ENCODE peak calls at places on chromosome 2, in five cellular contexts. H is foreskin fibroblast; R is CD8-positive, alpha-beta T cell; M is heart left ventricle; Z is kidney. V is an unnamed sample.

GRCh38 chr2:170820647-170821630 is 4.3 kb downstream of the GAD1 start:
- DNase-seq in R (no peak), Z (no peak), H (no peak), M (no peak), V (no peak)

GRCh38 chr2:14492920-14493503 is 139.5 kb upstream of the LRATD1 start:
- DNase-seq in M (no peak), Z (no peak), R (no peak), H (peak), V (peak)

GRCh38 chr2:102261467-102261866 is 49.9 kb upstream of the IL1RL1 start:
- DNase-seq in Z (no peak), M (no peak), H (no peak), R (no peak), V (no peak)

GRCh38 chr2:127096718-127097470 is 10.1 kb downstream of the BIN1 start:
- DNase-seq in Z (peak), R (no peak), H (no peak), M (no peak), V (no peak)

GRCh38 chr2:200466703-200467418 is 43.0 kb downstream of the KCTD18 start:
- DNase-seq in Z (no peak), R (peak), H (peak), M (no peak), V (no peak)

GRCh38 chr2:84454581-84454980 is 4.5 kb downstream of the SUCLG1 start:
- DNase-seq in M (no peak), H (no peak), R (no peak), Z (no peak), V (no peak)

GRCh38 chr2:117760916-117761315 is 53.6 kb upstream of the DDX18 start:
- DNase-seq in H (peak), R (no peak), Z (no peak), M (no peak), V (no peak)

GRCh38 chr2:41907716-41908328 is 140.0 kb upstream of the PKDCC start:
- DNase-seq in Z (no peak), H (peak), R (no peak), M (no peak), V (no peak)

GRCh38 chr2:132815522-132815921 is 145.5 kb upstream of the LYPD1 start:
- DNase-seq in Z (no peak), M (no peak), H (peak), R (no peak), V (peak)

DNA sequence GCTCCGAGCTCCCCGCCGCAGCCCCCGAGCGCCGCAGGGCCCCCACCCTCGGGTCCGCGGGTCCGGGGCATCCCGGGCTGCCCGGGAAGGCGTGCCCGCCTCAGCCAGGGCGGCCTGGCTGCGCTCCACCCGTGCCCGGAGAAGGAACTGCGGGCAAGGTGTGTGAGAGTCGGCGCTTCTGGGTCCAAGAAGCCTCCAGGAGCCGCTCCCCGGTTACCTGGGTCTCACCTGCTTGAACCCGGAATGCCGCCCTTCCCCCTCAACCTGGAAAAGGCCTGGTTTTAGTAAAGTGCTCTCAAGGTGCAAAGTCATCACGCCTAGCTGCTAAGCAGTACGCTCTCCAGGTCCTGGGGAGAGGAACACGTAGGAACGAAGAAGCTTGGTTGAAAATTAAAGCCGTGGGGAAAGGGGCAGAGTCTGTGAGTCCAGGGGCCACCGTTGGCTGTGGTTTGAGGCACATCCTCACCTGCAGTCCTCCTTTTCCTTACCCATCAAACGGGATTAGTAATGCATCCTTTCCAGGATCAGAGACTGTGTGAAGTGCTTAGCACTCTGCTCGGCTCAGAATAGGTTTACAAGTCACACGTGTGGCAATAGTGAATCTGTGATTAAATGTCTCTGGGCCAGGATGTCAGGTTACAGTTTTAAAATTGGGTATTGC is 1.2 kb downstream of the ASAP2 start:
- DNase-seq in Z (no peak), R (no peak), M (no peak), H (no peak), V (no peak)
- H3K4me3 ChIP-seq in Z (peak), R (no peak), M (peak), H (peak), V (peak)

GRCh38 chr2:190572251-190572650 is 37.7 kb upstream of the NEMP2 start:
- DNase-seq in Z (no peak), H (no peak), M (no peak), R (no peak), V (no peak)
- H3K4me3 ChIP-seq in Z (no peak), H (no peak), M (no peak), R (no peak), V (no peak)

GRCh38 chr2:135637456-135638087 is 104.1 kb upstream of the UBXN4 start:
- DNase-seq in M (no peak), H (no peak), Z (no peak), R (no peak), V (no peak)
- H3K4me3 ChIP-seq in M (no peak), H (no peak), Z (no peak), R (no peak), V (no peak)

GRCh38 chr2:5035134-5035533 is 657.0 kb upstream of the SOX11 start:
- DNase-seq in M (no peak), R (no peak), Z (no peak), H (no peak), V (no peak)
- H3K4me3 ChIP-seq in M (no peak), R (no peak), Z (no peak), H (no peak), V (no peak)

DNA sequence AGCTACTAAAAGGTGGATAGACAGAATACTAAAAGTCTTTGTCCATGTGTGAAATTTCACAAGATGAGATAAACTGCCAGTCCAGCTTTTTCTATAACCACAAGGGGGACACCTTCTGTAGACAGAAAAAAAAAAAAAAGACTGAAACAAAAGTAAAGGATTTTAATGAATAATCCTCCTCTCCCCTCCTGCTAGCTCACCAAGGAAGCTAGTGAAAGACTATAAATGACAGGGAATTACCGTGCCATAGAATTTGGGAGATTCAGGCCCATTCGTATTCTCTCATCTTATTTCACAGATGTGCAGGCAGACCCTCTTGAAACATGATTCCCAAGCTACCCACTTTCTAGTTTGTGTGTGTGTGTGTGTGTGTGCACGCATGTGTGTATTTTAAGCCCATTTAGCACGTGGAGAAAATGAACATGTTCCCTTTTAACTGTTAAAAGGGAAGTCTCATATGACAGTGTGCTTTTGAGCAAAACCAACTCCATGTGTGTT is 36.3 kb upstream of the SLC8A1 start:
- DNase-seq in Z (no peak), H (peak), R (no peak), M (no peak), V (no peak)
- H3K4me3 ChIP-seq in Z (peak), H (peak), R (no peak), M (no peak), V (no peak)

DNA sequence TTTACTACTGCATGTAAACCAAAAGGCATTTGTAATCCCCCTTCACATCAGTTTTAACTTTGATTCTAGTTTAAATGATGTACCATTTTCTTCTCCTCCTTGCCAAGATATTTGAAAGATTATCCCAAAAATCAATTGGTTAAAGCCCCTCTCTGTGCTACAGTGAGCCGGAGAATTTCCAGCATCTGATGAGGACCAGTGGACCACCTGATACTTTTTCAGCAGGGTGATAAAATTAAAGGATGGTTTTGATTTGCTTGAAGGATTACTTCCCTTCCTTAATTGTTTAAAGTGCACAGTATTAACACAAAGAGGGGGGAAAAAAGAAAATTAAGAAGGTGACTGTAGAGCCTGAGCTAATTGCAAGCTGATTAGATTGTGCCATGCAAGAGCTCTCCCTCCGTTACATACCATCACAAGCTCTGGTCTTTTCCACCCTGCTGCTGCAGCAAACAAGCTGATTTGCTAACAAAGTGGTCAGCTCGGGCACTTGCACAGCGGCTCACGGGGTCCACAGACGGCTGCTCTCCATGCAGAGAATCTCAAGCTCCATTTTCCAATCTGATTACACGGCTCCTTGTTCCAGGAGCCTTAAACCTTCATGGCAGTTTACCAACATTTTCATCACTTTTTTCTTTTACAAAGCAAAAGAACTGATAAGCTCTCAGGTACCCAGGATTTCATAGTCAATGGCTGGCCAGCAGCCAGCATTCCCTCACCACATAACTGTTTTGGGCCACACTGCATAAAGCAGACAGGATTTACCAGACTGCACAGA is 22.1 kb downstream of the FIGN start:
- DNase-seq in H (no peak), Z (no peak), R (no peak), M (no peak), V (no peak)
- H3K4me3 ChIP-seq in H (no peak), Z (no peak), R (no peak), M (no peak), V (no peak)

GRCh38 chr2:189444322-189444721 is 3.0 kb downstream of the WDR75 start:
- DNase-seq in M (no peak), Z (no peak), H (peak), R (no peak), V (no peak)

GRCh38 chr2:189440644-189440946 is 679 bp upstream of the WDR75 start:
- DNase-seq in Z (peak), H (no peak), M (no peak), R (no peak), V (no peak)

GRCh38 chr2:189440947-189441708 is at the start of gene WDR75:
- DNase-seq in R (peak), M (peak), Z (peak), H (peak), V (peak)

GRCh38 chr2:189441709-189442074 is 418 bp downstream of the WDR75 start:
- DNase-seq in H (no peak), Z (no peak), M (no peak), R (no peak), V (no peak)

DNA sequence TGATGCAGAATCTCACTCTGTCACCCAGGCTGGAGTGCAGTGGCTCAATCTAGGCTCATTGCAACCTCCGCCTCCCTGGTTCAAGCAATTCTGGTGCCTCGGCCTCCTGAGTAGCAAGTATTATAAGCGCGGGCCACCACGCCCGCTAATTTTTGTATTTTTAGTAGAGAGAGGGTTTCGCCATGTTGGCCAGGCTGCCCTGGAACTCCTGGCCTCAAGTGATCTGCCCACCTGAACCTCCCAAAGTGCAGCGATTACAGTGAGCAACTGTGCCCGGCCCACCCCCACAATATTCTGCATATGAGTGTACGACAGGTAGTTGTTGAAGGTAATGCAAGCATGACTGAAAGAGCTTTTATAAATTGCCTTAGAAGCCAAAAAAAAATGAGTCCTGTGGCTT is 1.2 kb downstream of the WDR75 start:
- DNase-seq in Z (no peak), R (no peak), M (peak), H (no peak), V (no peak)
- H3K4me3 ChIP-seq in Z (peak), R (peak), M (peak), H (peak), V (peak)

V was measured in AG04450.